ENCODE peak calls at places on chromosomes 1 and 21, in four cellular contexts. One of them, this sample, is unnamed.

GRCh38 chr1:16249838-16250241 is 12.9 kb upstream of the CPLANE2 start:
- DNase-seq in WTC11: no peak
- DNase-seq in fibroblast of lung: peak; percentile 96
- DNase-seq in stimulated activated CD8-positive, alpha-beta memory T cell treated with anti-CD3 and anti-CD28 coated beads, Interleukin-7, amount 100 ng/mL, for 1 hour: no peak
- DNase-seq in this sample: peak; percentile 54

GRCh38 chr1:111559736-111560279 is 56.4 kb upstream of the ADORA3 start:
- DNase-seq in stimulated activated CD8-positive, alpha-beta memory T cell treated with anti-CD3 and anti-CD28 coated beads, Interleukin-7, amount 100 ng/mL, for 1 hour: no peak
- DNase-seq in fibroblast of lung: peak; percentile 42
- DNase-seq in WTC11: no peak
- DNase-seq in this sample: no peak

GRCh38 chr1:227885648-227886502 is 61.9 kb downstream of the WNT9A start:
- DNase-seq in stimulated activated CD8-positive, alpha-beta memory T cell treated with anti-CD3 and anti-CD28 coated beads, Interleukin-7, amount 100 ng/mL, for 1 hour: no peak
- DNase-seq in WTC11: no peak
- DNase-seq in fibroblast of lung: peak; percentile 39
- DNase-seq in this sample: no peak

GRCh38 chr1:223231581-223231980 is 88.5 kb upstream of the TLR5 start:
- DNase-seq in WTC11: no peak
- DNase-seq in fibroblast of lung: no peak
- DNase-seq in stimulated activated CD8-positive, alpha-beta memory T cell treated with anti-CD3 and anti-CD28 coated beads, Interleukin-7, amount 100 ng/mL, for 1 hour: no peak
- DNase-seq in this sample: no peak

GRCh38 chr1:10179408-10179685 is 31.0 kb upstream of the KIF1B start:
- DNase-seq in fibroblast of lung: no peak
- DNase-seq in stimulated activated CD8-positive, alpha-beta memory T cell treated with anti-CD3 and anti-CD28 coated beads, Interleukin-7, amount 100 ng/mL, for 1 hour: no peak
- DNase-seq in WTC11: no peak
- DNase-seq in this sample: no peak

GRCh38 chr1:20992327-20993056 is 184.2 kb downstream of the EIF4G3 start:
- DNase-seq in stimulated activated CD8-positive, alpha-beta memory T cell treated with anti-CD3 and anti-CD28 coated beads, Interleukin-7, amount 100 ng/mL, for 1 hour: no peak
- DNase-seq in WTC11: no peak
- DNase-seq in fibroblast of lung: peak; percentile 77
- DNase-seq in this sample: no peak

GRCh38 chr1:43509007-43509739 is 21.5 kb upstream of the PTPRF start:
- DNase-seq in fibroblast of lung: no peak
- DNase-seq in stimulated activated CD8-positive, alpha-beta memory T cell treated with anti-CD3 and anti-CD28 coated beads, Interleukin-7, amount 100 ng/mL, for 1 hour: no peak
- DNase-seq in WTC11: no peak
- DNase-seq in this sample: no peak

GRCh38 chr1:34694383-34694782 is 60.5 kb upstream of the GJB5 start:
- DNase-seq in WTC11: no peak
- DNase-seq in stimulated activated CD8-positive, alpha-beta memory T cell treated with anti-CD3 and anti-CD28 coated beads, Interleukin-7, amount 100 ng/mL, for 1 hour: no peak
- DNase-seq in fibroblast of lung: no peak
- DNase-seq in this sample: no peak

GRCh38 chr1:204077979-204078696 is 5.2 kb downstream of the SOX13 start:
- DNase-seq in WTC11: peak; percentile 76
- DNase-seq in stimulated activated CD8-positive, alpha-beta memory T cell treated with anti-CD3 and anti-CD28 coated beads, Interleukin-7, amount 100 ng/mL, for 1 hour: no peak
- DNase-seq in fibroblast of lung: peak; percentile 15
- DNase-seq in this sample: no peak

GRCh38 chr1:236947794-236948193 is 56.4 kb downstream of the MT1HL1 start:
- DNase-seq in stimulated activated CD8-positive, alpha-beta memory T cell treated with anti-CD3 and anti-CD28 coated beads, Interleukin-7, amount 100 ng/mL, for 1 hour: no peak
- DNase-seq in WTC11: no peak
- DNase-seq in fibroblast of lung: no peak
- DNase-seq in this sample: no peak

GRCh38 chr1:78519446-78519845 is 28.7 kb downstream of the PTGFR start:
- DNase-seq in stimulated activated CD8-positive, alpha-beta memory T cell treated with anti-CD3 and anti-CD28 coated beads, Interleukin-7, amount 100 ng/mL, for 1 hour: no peak
- DNase-seq in WTC11: no peak
- DNase-seq in fibroblast of lung: no peak
- DNase-seq in this sample: no peak

GRCh38 chr1:8789314-8790214 is 27.9 kb downstream of the RERE start:
- DNase-seq in WTC11: peak; percentile 47
- DNase-seq in fibroblast of lung: no peak
- DNase-seq in stimulated activated CD8-positive, alpha-beta memory T cell treated with anti-CD3 and anti-CD28 coated beads, Interleukin-7, amount 100 ng/mL, for 1 hour: no peak
- DNase-seq in this sample: no peak

GRCh38 chr1:240385985-240386978 is 225.7 kb downstream of the GREM2 start:
- DNase-seq in fibroblast of lung: peak; percentile 83
- DNase-seq in WTC11: no peak
- DNase-seq in stimulated activated CD8-positive, alpha-beta memory T cell treated with anti-CD3 and anti-CD28 coated beads, Interleukin-7, amount 100 ng/mL, for 1 hour: no peak
- DNase-seq in this sample: no peak

GRCh38 chr21:36491191-36491916 is 11.4 kb upstream of the CLDN14 start:
- DNase-seq in fibroblast of lung: no peak
- DNase-seq in WTC11: no peak
- DNase-seq in stimulated activated CD8-positive, alpha-beta memory T cell treated with anti-CD3 and anti-CD28 coated beads, Interleukin-7, amount 100 ng/mL, for 1 hour: no peak
- DNase-seq in this sample: no peak

GRCh38 chr1:182698977-182699672 is 14.7 kb upstream of the RGS8 start:
- DNase-seq in stimulated activated CD8-positive, alpha-beta memory T cell treated with anti-CD3 and anti-CD28 coated beads, Interleukin-7, amount 100 ng/mL, for 1 hour: no peak
- DNase-seq in fibroblast of lung: no peak
- DNase-seq in WTC11: no peak
- DNase-seq in this sample: no peak

GRCh38 chr1:4652631-4653327 is 1.6 kb upstream of the AJAP1 start:
- DNase-seq in stimulated activated CD8-positive, alpha-beta memory T cell treated with anti-CD3 and anti-CD28 coated beads, Interleukin-7, amount 100 ng/mL, for 1 hour: peak; percentile 4
- DNase-seq in fibroblast of lung: no peak
- DNase-seq in WTC11: peak; percentile 29
- DNase-seq in this sample: no peak

GRCh38 chr21:34796518-34797201 is 127.9 kb downstream of the CLIC6 start:
- DNase-seq in WTC11: no peak
- DNase-seq in fibroblast of lung: no peak
- DNase-seq in stimulated activated CD8-positive, alpha-beta memory T cell treated with anti-CD3 and anti-CD28 coated beads, Interleukin-7, amount 100 ng/mL, for 1 hour: no peak
- DNase-seq in this sample: no peak

GRCh38 chr1:160679893-160680292 is 31.7 kb downstream of the CD48 start:
- DNase-seq in fibroblast of lung: no peak
- DNase-seq in WTC11: no peak
- DNase-seq in stimulated activated CD8-positive, alpha-beta memory T cell treated with anti-CD3 and anti-CD28 coated beads, Interleukin-7, amount 100 ng/mL, for 1 hour: no peak
- DNase-seq in this sample: no peak

GRCh38 chr21:42673633-42674328 is 20.4 kb downstream of the PDE9A start:
- DNase-seq in fibroblast of lung: no peak
- DNase-seq in WTC11: no peak
- DNase-seq in stimulated activated CD8-positive, alpha-beta memory T cell treated with anti-CD3 and anti-CD28 coated beads, Interleukin-7, amount 100 ng/mL, for 1 hour: no peak
- DNase-seq in this sample: no peak

GRCh38 chr1:203069028-203069804 is 16.6 kb downstream of the MYOG start:
- DNase-seq in fibroblast of lung: peak; percentile 11
- DNase-seq in stimulated activated CD8-positive, alpha-beta memory T cell treated with anti-CD3 and anti-CD28 coated beads, Interleukin-7, amount 100 ng/mL, for 1 hour: no peak
- DNase-seq in WTC11: no peak
- DNase-seq in this sample: no peak

GRCh38 chr1:200334661-200335256 is 75.1 kb downstream of the ZNF281 start:
- DNase-seq in WTC11: no peak
- DNase-seq in fibroblast of lung: no peak
- DNase-seq in stimulated activated CD8-positive, alpha-beta memory T cell treated with anti-CD3 and anti-CD28 coated beads, Interleukin-7, amount 100 ng/mL, for 1 hour: no peak
- DNase-seq in this sample: no peak

GRCh38 chr21:45322231-45322959 is 34.7 kb upstream of the POFUT2 start:
- DNase-seq in stimulated activated CD8-positive, alpha-beta memory T cell treated with anti-CD3 and anti-CD28 coated beads, Interleukin-7, amount 100 ng/mL, for 1 hour: no peak
- DNase-seq in WTC11: no peak
- DNase-seq in fibroblast of lung: no peak
- DNase-seq in this sample: no peak

GRCh38 chr1:150875197-150876110 is 945 bp downstream of the ARNT start:
- DNase-seq in stimulated activated CD8-positive, alpha-beta memory T cell treated with anti-CD3 and anti-CD28 coated beads, Interleukin-7, amount 100 ng/mL, for 1 hour: no peak
- DNase-seq in WTC11: no peak
- DNase-seq in fibroblast of lung: peak; percentile 26
- DNase-seq in this sample: no peak

GRCh38 chr1:163531345-163531744 is 209.6 kb downstream of the NUF2 start:
- DNase-seq in WTC11: no peak
- DNase-seq in stimulated activated CD8-positive, alpha-beta memory T cell treated with anti-CD3 and anti-CD28 coated beads, Interleukin-7, amount 100 ng/mL, for 1 hour: no peak
- DNase-seq in fibroblast of lung: no peak
- DNase-seq in this sample: no peak

GRCh38 chr1:173914366-173914871 is 2.7 kb downstream of the SERPINC1 start:
- DNase-seq in stimulated activated CD8-positive, alpha-beta memory T cell treated with anti-CD3 and anti-CD28 coated beads, Interleukin-7, amount 100 ng/mL, for 1 hour: no peak
- DNase-seq in fibroblast of lung: peak; percentile 12
- DNase-seq in WTC11: peak; percentile 58
- DNase-seq in this sample: peak; percentile 42

GRCh38 chr21:44596068-44596725 is 3.9 kb upstream of the KRTAP10-6 start:
- DNase-seq in stimulated activated CD8-positive, alpha-beta memory T cell treated with anti-CD3 and anti-CD28 coated beads, Interleukin-7, amount 100 ng/mL, for 1 hour: no peak
- DNase-seq in fibroblast of lung: no peak
- DNase-seq in WTC11: no peak
- DNase-seq in this sample: no peak

This sample was measured in Jurkat, Clone E6-1.